ENCODE peak calls at places on chromosomes 4 and X, in four cellular contexts. F, P, L and Y are unnamed samples.

GRCh38 chr4:106583567-106583966 is 215.0 kb upstream of the GIMD1 start:
- DNase-seq in F (peak), P (peak), L (peak), Y (peak)

GRCh38 chr4:124757121-124757520 is 44.6 kb upstream of the ANKRD50 start:
- DNase-seq in F (peak), P (peak), L (no peak), Y (no peak)

GRCh38 chrX:20309796-20310195 is 43.1 kb upstream of the RPS6KA3 start:
- DNase-seq in F (peak), P (no peak), L (peak), Y (no peak)

GRCh38 chr4:15182600-15183222 is 180.4 kb downstream of the CPEB2 start:
- DNase-seq in F (no peak), P (peak), L (no peak), Y (no peak)

GRCh38 chr4:183940807-183941310 is 35.8 kb downstream of the STOX2 start:
- DNase-seq in F (no peak), P (no peak), L (no peak), Y (no peak)

GRCh38 chrX:79130857-79131256 is 13.6 kb upstream of the GPR174 start:
- DNase-seq in F (no peak), P (no peak), L (no peak), Y (no peak)

GRCh38 chr4:78602334-78602733 is 50.8 kb downstream of the ANXA3 start:
- DNase-seq in F (no peak), P (no peak), L (no peak), Y (no peak)

GRCh38 chr4:52103314-52103713 is 52.2 kb downstream of the SPATA18 start:
- DNase-seq in F (no peak), P (peak), L (no peak), Y (no peak)

GRCh38 chr4:51840791-51841190 is 2.2 kb upstream of the DCUN1D4 start:
- DNase-seq in F (no peak), P (no peak), L (no peak), Y (no peak)

DNA sequence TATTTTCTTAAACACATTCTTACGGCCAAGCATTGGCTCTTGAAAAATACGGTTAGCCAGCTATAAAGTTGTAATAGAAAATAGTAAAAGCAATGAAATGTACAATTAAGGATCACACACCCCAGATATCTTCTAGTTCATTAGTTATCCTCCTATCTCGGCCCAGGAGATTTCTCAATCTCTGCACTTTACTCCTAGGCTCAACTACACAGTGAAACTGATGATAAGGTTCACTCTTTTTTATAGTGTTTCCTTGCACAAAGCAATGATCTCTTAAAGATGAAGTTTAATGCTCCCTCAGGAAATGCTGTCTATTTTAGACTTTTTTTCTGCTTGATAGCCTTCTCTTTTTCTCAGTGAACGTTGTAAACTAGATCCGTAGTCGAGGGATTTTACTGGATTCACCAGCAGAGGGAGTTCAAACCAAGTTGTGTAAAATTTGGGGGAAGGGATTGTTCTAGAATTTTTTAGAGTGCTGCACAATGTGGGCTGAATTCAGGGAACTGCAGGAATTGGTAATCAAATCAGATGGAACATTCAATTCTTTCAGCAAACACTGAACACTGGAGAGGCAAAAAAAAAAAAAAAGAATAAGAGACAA is 269.5 kb downstream of the GBA3 start:
- DNase-seq in F (no peak), P (peak), L (no peak), Y (no peak)
- TF ChIP-seq CTCF in F (peak), P (peak), L (peak), Y (peak)

GRCh38 chr4:4864940-4865704 is 5.7 kb downstream of the MSX1 start:
- DNase-seq in F (no peak), P (no peak), L (no peak), Y (no peak)

GRCh38 chr4:4867745-4868505 is 8.5 kb downstream of the MSX1 start:
- DNase-seq in F (no peak), P (no peak), L (no peak), Y (no peak)

GRCh38 chr4:4866833-4867744 is 7.6 kb downstream of the MSX1 start:
- DNase-seq in F (no peak), P (no peak), L (no peak), Y (no peak)

GRCh38 chr4:4865705-4866123 is 6.2 kb downstream of the MSX1 start:
- DNase-seq in F (no peak), P (no peak), L (no peak), Y (no peak)

GRCh38 chr4:4866124-4866832 is 6.8 kb downstream of the MSX1 start:
- DNase-seq in F (no peak), P (no peak), L (no peak), Y (no peak)
- H3K4me3 ChIP-seq in F (peak), P (no peak), L (peak), Y (no peak)

GRCh38 chr4:99563310-99564186 is at the start of gene TRMT10A:
- DNase-seq in F (peak), P (peak), L (peak), Y (peak)
- TF ChIP-seq CTCF in F (no peak), P (no peak), L (no peak), Y (no peak)

GRCh38 chrX:48578661-48579128 is 4.4 kb downstream of the RBM3 start:
- DNase-seq in F (no peak), P (no peak), L (no peak), Y (no peak)

GRCh38 chrX:48575642-48576041 is 1.4 kb downstream of the RBM3 start:
- DNase-seq in F (no peak), P (no peak), L (no peak), Y (no peak)

GRCh38 chrX:48574270-48575266 is at the start of gene RBM3:
- DNase-seq in F (peak), P (peak), L (no peak), Y (peak)

GRCh38 chrX:48573690-48574269 is 504 bp upstream of the RBM3 start:
- DNase-seq in F (no peak), P (no peak), L (no peak), Y (no peak)

DNA sequence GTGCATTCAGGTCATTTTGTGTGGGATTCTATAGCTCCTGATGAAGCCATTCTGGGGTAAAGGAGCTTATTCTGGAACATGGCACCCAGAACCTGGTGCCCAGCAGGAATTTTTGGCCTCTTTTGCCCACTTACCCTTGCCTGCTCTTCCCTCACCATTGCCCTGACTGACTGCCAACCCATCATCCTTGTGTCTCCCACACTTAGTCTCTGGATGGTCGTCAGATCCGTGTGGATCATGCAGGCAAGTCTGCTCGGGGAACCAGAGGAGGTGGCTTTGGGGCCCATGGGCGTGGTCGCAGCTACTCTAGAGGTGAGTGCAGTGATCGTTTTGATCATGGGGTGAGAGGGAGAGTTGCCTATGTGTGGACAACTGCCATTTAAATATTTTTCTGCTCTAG is 1.8 kb downstream of the RBM3 start:
- DNase-seq in F (no peak), P (no peak), L (no peak), Y (no peak)
- H3K4me3 ChIP-seq in F (peak), P (peak), L (peak), Y (peak)

GRCh38 chr4:1948232-1948631 is 60.5 kb downstream of the NELFA start:
- DNase-seq in F (no peak), P (no peak), L (no peak), Y (no peak)

GRCh38 chr4:1952046-1952700 is 56.6 kb downstream of the NELFA start:
- DNase-seq in F (no peak), P (no peak), L (no peak), Y (no peak)

GRCh38 chr4:1948892-1949436 is 59.8 kb downstream of the NELFA start:
- DNase-seq in F (no peak), P (no peak), L (no peak), Y (no peak)

GRCh38 chr4:1952719-1953118 is 56.1 kb downstream of the NELFA start:
- DNase-seq in F (no peak), P (no peak), L (no peak), Y (no peak)

DNA sequence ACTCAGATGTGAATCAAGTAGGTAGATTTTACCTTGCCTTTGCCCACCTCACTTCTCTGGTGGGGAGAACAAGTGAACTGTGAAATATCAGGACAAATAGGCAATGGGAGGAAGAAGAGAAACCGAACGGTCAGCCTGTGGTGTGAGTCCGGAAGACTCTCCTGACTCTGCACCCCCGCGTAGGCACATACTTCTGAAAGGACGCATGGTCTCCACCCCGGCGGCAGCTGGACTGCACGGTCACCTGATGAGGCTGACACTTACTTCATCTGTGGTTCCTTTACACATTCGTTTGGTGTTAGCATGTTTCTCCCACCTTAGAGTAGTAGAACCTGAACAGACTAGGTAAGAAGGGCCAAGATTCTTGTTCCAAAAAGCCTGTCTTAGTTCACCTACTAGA is 58.4 kb downstream of the NELFA start:
- DNase-seq in F (no peak), P (no peak), L (no peak), Y (no peak)
- TF ChIP-seq CTCF in F (no peak), P (no peak), L (no peak), Y (no peak)